ENCODE peak calls at places on chromosome 20, in eight cellular contexts. One of them, this sample, is unnamed.

GRCh38 chr20:50312682-50313187 is 122.1 kb downstream of the CEBPB start:
- DNase-seq in uterus: peak; percentile 79
- DNase-seq in heart right ventricle: peak; percentile 71
- DNase-seq in heart left ventricle: peak; percentile 78
- DNase-seq in tibial nerve: peak; percentile 68
- DNase-seq in AG04450: no peak
- DNase-seq in CD4-positive, alpha-beta T cell: no peak
- DNase-seq in body of pancreas: peak; percentile 85
- DNase-seq in this sample: peak; percentile 84

GRCh38 chr20:14820771-14821170 is 483.4 kb upstream of the FLRT3 start:
- DNase-seq in uterus: no peak
- DNase-seq in heart right ventricle: no peak
- DNase-seq in heart left ventricle: no peak
- DNase-seq in tibial nerve: no peak
- DNase-seq in AG04450: no peak
- DNase-seq in CD4-positive, alpha-beta T cell: no peak
- DNase-seq in body of pancreas: no peak
- DNase-seq in this sample: no peak

GRCh38 chr20:4366076-4366475 is 350.7 kb upstream of the RNF24 start:
- DNase-seq in uterus: no peak
- DNase-seq in heart right ventricle: no peak
- DNase-seq in heart left ventricle: no peak
- DNase-seq in tibial nerve: no peak
- DNase-seq in AG04450: no peak
- DNase-seq in CD4-positive, alpha-beta T cell: no peak
- DNase-seq in body of pancreas: no peak
- DNase-seq in this sample: no peak

GRCh38 chr20:1305682-1306081 is 23.3 kb downstream of the SDCBP2 start:
- DNase-seq in uterus: no peak
- DNase-seq in heart right ventricle: no peak
- DNase-seq in heart left ventricle: no peak
- DNase-seq in tibial nerve: no peak
- DNase-seq in AG04450: no peak
- DNase-seq in CD4-positive, alpha-beta T cell: no peak
- DNase-seq in body of pancreas: no peak
- DNase-seq in this sample: no peak

GRCh38 chr20:25685276-25686080 is 11.2 kb downstream of the ZNF337 start:
- DNase-seq in uterus: no peak
- DNase-seq in heart right ventricle: no peak
- DNase-seq in heart left ventricle: no peak
- DNase-seq in tibial nerve: no peak
- DNase-seq in AG04450: no peak
- DNase-seq in CD4-positive, alpha-beta T cell: no peak
- DNase-seq in body of pancreas: no peak
- DNase-seq in this sample: no peak

GRCh38 chr20:58458342-58459057 is 56.7 kb downstream of the APCDD1L start:
- DNase-seq in uterus: no peak
- DNase-seq in heart right ventricle: no peak
- DNase-seq in heart left ventricle: no peak
- DNase-seq in tibial nerve: no peak
- DNase-seq in AG04450: no peak
- DNase-seq in CD4-positive, alpha-beta T cell: no peak
- DNase-seq in body of pancreas: no peak
- DNase-seq in this sample: no peak

GRCh38 chr20:58219342-58219700 is 9.1 kb downstream of the ANKRD60 start:
- DNase-seq in uterus: no peak
- DNase-seq in heart right ventricle: no peak
- DNase-seq in heart left ventricle: no peak
- DNase-seq in tibial nerve: no peak
- DNase-seq in AG04450: no peak
- DNase-seq in CD4-positive, alpha-beta T cell: no peak
- DNase-seq in body of pancreas: no peak
- DNase-seq in this sample: no peak

GRCh38 chr20:42472198-42472597 is 717.5 kb downstream of the PTPRT start:
- DNase-seq in uterus: no peak
- DNase-seq in heart right ventricle: no peak
- DNase-seq in heart left ventricle: no peak
- DNase-seq in tibial nerve: no peak
- DNase-seq in AG04450: no peak
- DNase-seq in CD4-positive, alpha-beta T cell: no peak
- DNase-seq in body of pancreas: no peak
- DNase-seq in this sample: no peak

GRCh38 chr20:15834857-15835256 is 738.4 kb downstream of the KIF16B start:
- DNase-seq in uterus: no peak
- DNase-seq in heart right ventricle: no peak
- DNase-seq in heart left ventricle: no peak
- DNase-seq in tibial nerve: no peak
- DNase-seq in AG04450: no peak
- DNase-seq in CD4-positive, alpha-beta T cell: no peak
- DNase-seq in body of pancreas: no peak
- DNase-seq in this sample: no peak

GRCh38 chr20:63196756-63197470 is 19.0 kb downstream of the YTHDF1 start:
- DNase-seq in uterus: no peak
- DNase-seq in heart right ventricle: no peak
- DNase-seq in heart left ventricle: no peak
- DNase-seq in tibial nerve: no peak
- DNase-seq in AG04450: no peak
- DNase-seq in CD4-positive, alpha-beta T cell: no peak
- DNase-seq in body of pancreas: no peak
- DNase-seq in this sample: no peak

GRCh38 chr20:56924976-56925695 is 296.0 kb downstream of the TFAP2C start:
- DNase-seq in uterus: no peak
- DNase-seq in heart right ventricle: no peak
- DNase-seq in heart left ventricle: no peak
- DNase-seq in tibial nerve: no peak
- DNase-seq in AG04450: no peak
- DNase-seq in CD4-positive, alpha-beta T cell: no peak
- DNase-seq in body of pancreas: peak; percentile 32
- DNase-seq in this sample: no peak

GRCh38 chr20:63259734-63260460 is 5.6 kb upstream of the NKAIN4 start:
- DNase-seq in uterus: no peak
- DNase-seq in heart right ventricle: no peak
- DNase-seq in heart left ventricle: no peak
- DNase-seq in tibial nerve: no peak
- DNase-seq in AG04450: no peak
- DNase-seq in CD4-positive, alpha-beta T cell: no peak
- DNase-seq in body of pancreas: no peak
- DNase-seq in this sample: no peak

GRCh38 chr20:1734269-1734858 is 76.8 kb upstream of the SIRPG start:
- DNase-seq in uterus: no peak
- DNase-seq in heart right ventricle: no peak
- DNase-seq in heart left ventricle: no peak
- DNase-seq in tibial nerve: no peak
- DNase-seq in AG04450: no peak
- DNase-seq in CD4-positive, alpha-beta T cell: no peak
- DNase-seq in body of pancreas: no peak
- DNase-seq in this sample: no peak

GRCh38 chr20:58714923-58715708 is 22.5 kb downstream of the NPEPL1 start:
- DNase-seq in uterus: no peak
- DNase-seq in heart right ventricle: no peak
- DNase-seq in heart left ventricle: no peak
- DNase-seq in tibial nerve: no peak
- DNase-seq in AG04450: no peak
- DNase-seq in CD4-positive, alpha-beta T cell: no peak
- DNase-seq in body of pancreas: no peak
- DNase-seq in this sample: no peak

DNA sequence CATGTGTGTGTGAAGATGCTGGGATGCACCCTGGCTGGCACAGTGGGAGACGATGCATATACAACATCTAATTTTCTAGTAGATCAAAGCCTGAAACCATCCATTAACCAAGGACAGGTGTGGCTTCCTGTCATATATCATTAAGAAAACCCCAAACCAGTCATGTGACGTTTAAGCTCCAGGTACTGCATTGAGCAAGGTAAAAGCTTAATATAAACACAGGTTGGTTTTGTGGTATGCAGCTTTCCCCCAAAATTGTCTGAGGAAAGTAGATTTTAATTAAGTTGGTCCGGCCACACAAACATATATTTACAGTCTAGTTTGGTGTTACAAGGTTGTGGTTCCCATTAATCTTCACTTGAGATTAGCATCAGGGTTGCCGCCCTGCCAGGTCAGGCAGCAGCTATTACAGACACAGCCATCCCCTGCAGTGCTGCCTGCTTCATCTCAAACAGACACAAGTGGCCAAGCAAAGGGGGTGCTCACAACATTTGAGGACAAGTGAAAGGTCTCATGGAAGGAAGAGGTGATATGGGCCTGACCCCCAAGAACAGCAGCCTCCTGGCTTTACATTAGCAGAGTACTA is 48.6 kb upstream of the NAA20 start:
- DNase-seq in uterus: no peak
- DNase-seq in heart right ventricle: no peak
- DNase-seq in heart left ventricle: no peak
- DNase-seq in tibial nerve: no peak
- DNase-seq in AG04450: no peak
- DNase-seq in CD4-positive, alpha-beta T cell: no peak
- DNase-seq in body of pancreas: no peak
- DNase-seq in this sample: no peak
- H3K27ac ChIP-seq in uterus: no peak overlapping the region
- H3K27ac ChIP-seq in heart right ventricle: no peak overlapping the region
- H3K27ac ChIP-seq in heart left ventricle: peak overlapping the region; percentile 5
- H3K27ac ChIP-seq in tibial nerve: no peak overlapping the region
- H3K27ac ChIP-seq in AG04450: no peak overlapping the region
- H3K27ac ChIP-seq in CD4-positive, alpha-beta T cell: no peak overlapping the region
- H3K27ac ChIP-seq in body of pancreas: no peak overlapping the region
- H3K27ac ChIP-seq in this sample: peak overlapping the region; percentile 7

DNA sequence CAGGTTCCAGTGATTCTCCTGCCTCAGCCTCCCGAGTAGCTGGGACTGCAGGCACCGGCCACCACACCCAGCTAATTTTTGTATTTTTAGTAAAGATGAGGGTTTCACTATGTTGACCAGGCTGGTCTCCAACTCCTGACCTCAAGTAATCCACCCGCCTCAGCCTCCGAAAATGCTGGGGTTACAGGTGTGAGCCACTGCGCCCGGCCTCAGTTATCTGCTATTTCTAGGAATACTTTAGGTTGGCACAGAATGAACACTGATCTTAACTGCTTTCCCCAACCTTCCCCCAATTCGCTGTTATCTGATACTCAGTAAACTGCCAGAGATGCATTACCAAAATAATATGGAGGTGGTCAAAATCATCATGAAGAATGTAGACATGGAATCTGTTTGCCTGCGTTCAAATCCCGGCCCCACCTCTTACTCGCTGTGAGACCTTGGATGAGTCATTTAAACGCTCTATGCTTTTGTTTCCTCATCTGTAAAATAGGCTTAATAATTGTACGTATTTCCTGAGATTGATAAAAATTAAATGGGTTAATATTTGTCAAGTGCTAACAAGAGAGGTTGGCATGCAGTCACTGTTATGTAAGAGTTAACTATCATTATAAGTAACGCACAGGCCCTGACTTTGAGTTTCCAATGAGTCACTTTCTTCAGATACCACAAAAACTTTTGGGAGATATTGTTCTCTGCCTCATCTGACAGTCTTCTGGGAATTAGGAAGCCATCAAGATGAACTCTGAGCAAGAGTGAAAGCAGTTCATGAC is 44.5 kb upstream of the NCOA3 start:
- DNase-seq in uterus: no peak
- DNase-seq in heart right ventricle: no peak
- DNase-seq in heart left ventricle: no peak
- DNase-seq in tibial nerve: no peak
- DNase-seq in AG04450: no peak
- DNase-seq in CD4-positive, alpha-beta T cell: no peak
- DNase-seq in body of pancreas: no peak
- DNase-seq in this sample: no peak
- H3K27ac ChIP-seq in uterus: no peak overlapping the region
- H3K27ac ChIP-seq in heart right ventricle: no peak overlapping the region
- H3K27ac ChIP-seq in heart left ventricle: no peak overlapping the region
- H3K27ac ChIP-seq in tibial nerve: no peak overlapping the region
- H3K27ac ChIP-seq in AG04450: no peak overlapping the region
- H3K27ac ChIP-seq in CD4-positive, alpha-beta T cell: no peak overlapping the region
- H3K27ac ChIP-seq in body of pancreas: no peak overlapping the region
- H3K27ac ChIP-seq in this sample: no peak overlapping the region

GRCh38 chr20:2751868-2752630 is 48.4 kb downstream of the CPXM1 start:
- DNase-seq in uterus: no peak
- DNase-seq in heart right ventricle: peak; percentile 45
- DNase-seq in heart left ventricle: no peak
- DNase-seq in tibial nerve: no peak
- DNase-seq in AG04450: no peak
- DNase-seq in CD4-positive, alpha-beta T cell: peak; percentile 55
- DNase-seq in body of pancreas: peak; percentile 31
- DNase-seq in this sample: peak; percentile 55
- H3K27ac ChIP-seq in uterus: peak overlapping the region; percentile 78
- H3K27ac ChIP-seq in heart right ventricle: no peak overlapping the region
- H3K27ac ChIP-seq in heart left ventricle: no peak overlapping the region
- H3K27ac ChIP-seq in tibial nerve: no peak overlapping the region
- H3K27ac ChIP-seq in AG04450: no peak overlapping the region
- H3K27ac ChIP-seq in CD4-positive, alpha-beta T cell: no peak overlapping the region
- H3K27ac ChIP-seq in body of pancreas: peak overlapping the region; percentile 36
- H3K27ac ChIP-seq in this sample: peak overlapping the region; percentile 12

GRCh38 chr20:36971103-36971502 is 19.6 kb upstream of the SAMHD1 start:
- DNase-seq in uterus: no peak
- DNase-seq in heart right ventricle: no peak
- DNase-seq in heart left ventricle: no peak
- DNase-seq in tibial nerve: no peak
- DNase-seq in AG04450: no peak
- DNase-seq in CD4-positive, alpha-beta T cell: no peak
- DNase-seq in body of pancreas: no peak
- DNase-seq in this sample: no peak
- H3K27ac ChIP-seq in uterus: no peak overlapping the region
- H3K27ac ChIP-seq in heart right ventricle: no peak overlapping the region
- H3K27ac ChIP-seq in heart left ventricle: no peak overlapping the region
- H3K27ac ChIP-seq in tibial nerve: no peak overlapping the region
- H3K27ac ChIP-seq in AG04450: no peak overlapping the region
- H3K27ac ChIP-seq in CD4-positive, alpha-beta T cell: peak overlapping the region; percentile 17
- H3K27ac ChIP-seq in body of pancreas: no peak overlapping the region
- H3K27ac ChIP-seq in this sample: no peak overlapping the region

DNA sequence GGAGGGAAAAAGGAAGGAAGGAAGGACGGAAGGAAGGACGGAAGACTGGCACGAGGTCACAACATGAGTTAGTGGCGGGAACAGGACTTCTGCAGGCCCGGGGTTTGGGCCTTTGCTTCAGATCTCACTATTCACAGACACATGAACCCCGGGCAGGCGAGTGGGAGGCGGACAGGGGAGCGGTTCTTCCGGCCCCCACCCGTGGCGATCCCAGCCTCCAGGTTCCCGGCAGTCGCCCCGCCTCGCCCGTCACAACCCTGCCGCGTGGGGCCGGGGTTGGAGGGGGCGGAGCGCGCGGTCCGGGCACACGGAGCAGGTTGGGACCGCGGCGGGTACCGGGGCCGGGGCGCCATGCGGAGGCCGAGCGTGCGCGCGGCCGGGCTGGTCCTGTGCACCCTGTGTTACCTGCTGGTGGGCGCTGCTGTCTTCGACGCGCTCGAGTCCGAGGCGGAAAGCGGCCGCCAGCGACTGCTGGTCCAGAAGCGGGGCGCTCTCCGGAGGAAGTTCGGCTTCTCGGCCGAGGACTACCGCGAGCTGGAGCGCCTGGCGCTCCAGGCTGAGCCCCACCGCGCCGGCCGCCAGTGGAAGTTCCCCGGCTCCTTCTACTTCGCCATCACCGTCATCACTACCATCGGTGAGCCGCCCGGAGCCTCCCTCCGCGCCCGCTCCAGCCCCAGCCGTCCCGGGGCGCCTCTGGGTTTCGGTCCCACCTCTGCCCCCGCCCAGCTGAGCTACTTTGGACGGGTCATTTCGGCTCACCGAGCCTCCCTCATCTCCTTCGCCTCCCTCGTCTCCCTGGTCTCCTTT is at the start of gene KCNK15:
- DNase-seq in uterus: peak; percentile 54
- DNase-seq in heart right ventricle: peak; percentile 50
- DNase-seq in heart left ventricle: peak; percentile 51
- DNase-seq in tibial nerve: no peak
- DNase-seq in AG04450: no peak
- DNase-seq in CD4-positive, alpha-beta T cell: no peak
- DNase-seq in body of pancreas: peak; percentile 28
- DNase-seq in this sample: no peak
- H3K27ac ChIP-seq in uterus: peak within 1 kb of the TSS; percentile 56
- H3K27ac ChIP-seq in heart right ventricle: no peak within 1 kb of the TSS
- H3K27ac ChIP-seq in heart left ventricle: peak within 1 kb of the TSS; percentile 15
- H3K27ac ChIP-seq in tibial nerve: peak within 1 kb of the TSS; percentile 38
- H3K27ac ChIP-seq in AG04450: no peak within 1 kb of the TSS
- H3K27ac ChIP-seq in CD4-positive, alpha-beta T cell: no peak within 1 kb of the TSS
- H3K27ac ChIP-seq in body of pancreas: no peak within 1 kb of the TSS
- H3K27ac ChIP-seq in this sample: peak within 1 kb of the TSS; percentile 42